ENCODE peak calls at places on chromosome 4, in five cellular contexts. Q is left ventricle myocardium superior, R is mucosa of gallbladder, I is tibial artery, W is GM23248. Z is an unnamed sample.

GRCh38 chr4:70936200-70936787 is 34.1 kb downstream of the MOB1B start:
- DNase-seq in R (no peak), Q (no peak), I (no peak), W (no peak), Z (no peak)

GRCh38 chr4:75477201-75477600 is 37.0 kb downstream of the RCHY1 start:
- DNase-seq in W (no peak), Q (no peak), I (no peak), R (no peak), Z (no peak)

GRCh38 chr4:152398060-152398459 is 137.8 kb downstream of the FBXW7 start:
- DNase-seq in I (no peak), Q (no peak), R (no peak), W (peak), Z (no peak)

GRCh38 chr4:80237992-80238391 is 28.5 kb upstream of the FGF5 start:
- DNase-seq in I (no peak), W (peak), Q (no peak), R (no peak), Z (no peak)

GRCh38 chr4:87622303-87622702 is 14.0 kb downstream of the DSPP start:
- DNase-seq in W (no peak), Q (no peak), I (no peak), R (no peak), Z (no peak)

GRCh38 chr4:74408639-74409038 is 36.3 kb upstream of the AREG start:
- DNase-seq in Q (no peak), W (peak), I (no peak), R (no peak), Z (no peak)

GRCh38 chr4:176256921-176257320 is 12.1 kb downstream of the ASB5 start:
- DNase-seq in R (no peak), Q (no peak), I (no peak), W (no peak), Z (no peak)

GRCh38 chr4:153166971-153167501 is 37.2 kb upstream of the TRIM2 start:
- DNase-seq in W (peak), I (no peak), Q (no peak), R (no peak), Z (no peak)

GRCh38 chr4:102252171-102252570 is 93.1 kb downstream of the SLC39A8 start:
- DNase-seq in I (no peak), Q (no peak), W (no peak), R (no peak), Z (no peak)

GRCh38 chr4:125433453-125433852 is 118.7 kb downstream of the FAT4 start:
- DNase-seq in R (no peak), Q (no peak), W (peak), I (no peak), Z (no peak)

GRCh38 chr4:23819041-23819511 is 70.8 kb downstream of the PPARGC1A start:
- DNase-seq in R (no peak), I (no peak), W (no peak), Q (peak), Z (peak)

GRCh38 chr4:94334519-94334918 is 8.1 kb downstream of the HPGDS start:
- DNase-seq in I (no peak), W (no peak), R (no peak), Q (no peak), Z (no peak)

GRCh38 chr4:146639414-146639814 is 721 bp downstream of the POU4F2 start:
- DNase-seq in R (no peak), W (no peak), I (no peak), Q (no peak), Z (no peak)

GRCh38 chr4:86155766-86156165 is 204.1 kb downstream of the MAPK10 start:
- DNase-seq in Q (no peak), W (no peak), I (no peak), R (no peak), Z (no peak)

GRCh38 chr4:114879916-114880315 is 233.5 kb downstream of the NDST4 start:
- DNase-seq in R (no peak), I (no peak), W (no peak), Q (no peak), Z (no peak)

GRCh38 chr4:168200685-168201084 is 108.3 kb downstream of the ANXA10 start:
- DNase-seq in W (no peak), Q (no peak), I (no peak), R (no peak), Z (no peak)

GRCh38 chr4:92232566-92232965 is 71.2 kb upstream of the GRID2 start:
- DNase-seq in I (no peak), Q (no peak), W (peak), R (no peak), Z (no peak)

GRCh38 chr4:85867281-85867680 is 392.3 kb downstream of the ARHGAP24 start:
- DNase-seq in W (peak), Q (no peak), R (no peak), I (no peak), Z (no peak)

GRCh38 chr4:22072726-22073125 is 124.2 kb upstream of the KCNIP4 start:
- DNase-seq in Q (no peak), W (peak), I (no peak), R (no peak), Z (no peak)

GRCh38 chr4:70958681-70959080 is 34.8 kb upstream of the DCK start:
- DNase-seq in I (no peak), R (no peak), W (peak), Q (no peak), Z (no peak)

GRCh38 chr4:114038762-114039392 is 59.4 kb upstream of the ARSJ start:
- DNase-seq in R (no peak), I (no peak), Q (no peak), W (no peak), Z (no peak)

GRCh38 chr4:76741663-76742020 is 156.3 kb downstream of the SOWAHB start:
- DNase-seq in W (no peak), Q (no peak), I (no peak), R (no peak), Z (no peak)

GRCh38 chr4:165874799-165875371 is 1.8 kb downstream of the TLL1 start:
- DNase-seq in I (no peak), R (no peak), W (no peak), Q (peak), Z (peak)

Z was measured in left ventricle myocardium inferior.